ENCODE peak calls at places on chromosomes 13 and 19, in five cellular contexts. D, G, E, B and X are unnamed samples.

GRCh38 chr13:29664591-29664990 is 69.1 kb upstream of the SLC7A1 start:
- DNase-seq in D (no peak), G (no peak), E (peak), B (no peak), X (no peak)

GRCh38 chr13:27269114-27269665 is 1.4 kb upstream of the RASL11A start:
- DNase-seq in D (no peak), G (no peak), E (no peak), B (no peak), X (no peak)

GRCh38 chr13:107462501-107462900 is 752.8 kb downstream of the LIG4 start:
- DNase-seq in D (no peak), G (no peak), E (no peak), B (no peak), X (no peak)

GRCh38 chr19:2603320-2603719 is 99.2 kb downstream of the GNG7 start:
- DNase-seq in D (peak), G (no peak), E (no peak), B (peak), X (no peak)

GRCh38 chr19:49853852-49854849 is 3.2 kb downstream of the PTOV1 start:
- DNase-seq in D (peak), G (no peak), E (no peak), B (no peak), X (no peak)

GRCh38 chr19:32676186-32676894 is 692 bp downstream of the RGS9BP start:
- DNase-seq in D (peak), G (peak), E (no peak), B (no peak), X (no peak)

GRCh38 chr13:19075418-19075817 is 106.2 kb downstream of the TUBA3C start:
- DNase-seq in D (no peak), G (no peak), E (no peak), B (no peak), X (no peak)

GRCh38 chr13:18943273-18943672 is 238.4 kb downstream of the TUBA3C start:
- DNase-seq in D (peak), G (no peak), E (no peak), B (no peak), X (no peak)

GRCh38 chr13:98098511-98098910 is 44.4 kb upstream of the FARP1 start:
- DNase-seq in D (no peak), G (no peak), E (no peak), B (no peak), X (no peak)

GRCh38 chr19:24140099-24140498 is 53.1 kb downstream of the ZNF254 start:
- DNase-seq in D (no peak), G (no peak), E (no peak), B (peak), X (no peak)

GRCh38 chr19:10230904-10231623 is at the start of gene S1PR2:
- DNase-seq in D (peak), G (peak), E (peak), B (peak), X (peak)

GRCh38 chr19:33864311-33864850 is 67.7 kb downstream of the KCTD15 start:
- DNase-seq in D (no peak), G (no peak), E (no peak), B (no peak), X (no peak)

GRCh38 chr19:294819-295686 is 3.9 kb upstream of the PLPP2 start:
- DNase-seq in D (peak), G (peak), E (peak), B (no peak), X (no peak)

GRCh38 chr13:32376642-32377418 is 51.1 kb downstream of the N4BP2L1 start:
- DNase-seq in D (no peak), G (no peak), E (no peak), B (no peak), X (no peak)

GRCh38 chr19:33302974-33303790 is 848 bp upstream of the CEBPA start:
- DNase-seq in D (peak), G (peak), E (no peak), B (peak), X (no peak)

GRCh38 chr19:51627491-51628138 is 2.6 kb downstream of the SIGLEC5 start:
- DNase-seq in D (no peak), G (no peak), E (no peak), B (no peak), X (no peak)

GRCh38 chr19:11373166-11373884 is 1.1 kb upstream of the SWSAP1 start:
- DNase-seq in D (no peak), G (peak), E (peak), B (no peak), X (no peak)

GRCh38 chr13:63948045-63948444 is 2532.4 kb upstream of the PCDH20 start:
- DNase-seq in D (no peak), G (no peak), E (no peak), B (no peak), X (no peak)

GRCh38 chr13:79481685-79482052 is 714 bp downstream of the NDFIP2 start:
- DNase-seq in D (no peak), G (no peak), E (peak), B (no peak), X (no peak)

GRCh38 chr13:78022164-78022877 is 103.7 kb upstream of the EDNRB start:
- DNase-seq in D (peak), G (no peak), E (peak), B (no peak), X (no peak)